ENCODE peak calls at places on chromosomes 13 and 19, in four cellular contexts. A is PC-3, R is BE2C, N is tibial artery. T is an unnamed sample. For H3K27me3 and H3K4me1, the result is how much of the 10 kb centered on the place peaks cover.

GRCh38 chr19:6181119-6181518 is 45.7 kb downstream of the ACSBG2 start:
- DNase-seq in R (no peak), N (no peak), A (no peak), T (no peak)

GRCh38 chr19:27774827-27775226 is 1438.1 kb downstream of the UQCRFS1 start:
- DNase-seq in A (peak), N (no peak), R (peak), T (peak)

GRCh38 chr13:113184568-113185440 is 23.7 kb downstream of the PCID2 start:
- DNase-seq in N (no peak), A (no peak), R (no peak), T (peak)

GRCh38 chr19:29615891-29616425 is 9.9 kb downstream of the POP4 start:
- DNase-seq in A (no peak), R (no peak), N (no peak), T (no peak)

GRCh38 chr13:78241278-78241919 is 322.8 kb upstream of the EDNRB start:
- DNase-seq in A (peak), R (peak), N (no peak), T (peak)

GRCh38 chr13:27476943-27477681 is 26.7 kb upstream of the MTIF3 start:
- DNase-seq in R (no peak), A (peak), N (no peak), T (no peak)

GRCh38 chr19:49567722-49568454 is 12.5 kb downstream of the NOSIP start:
- DNase-seq in N (no peak), R (no peak), A (peak), T (no peak)

GRCh38 chr19:40521276-40521675 is 54.5 kb downstream of the SPTBN4 start:
- DNase-seq in N (no peak), A (peak), R (peak), T (peak)

GRCh38 chr13:102277286-102277685 is 124.6 kb downstream of the FGF14 start:
- DNase-seq in A (no peak), N (no peak), R (peak), T (no peak)

GRCh38 chr19:35756373-35757230 is at the start of gene HSPB6:
- DNase-seq in A (no peak), N (peak), R (no peak), T (no peak)

GRCh38 chr19:42179501-42179817 is 38.0 kb downstream of the DEDD2 start:
- DNase-seq in R (no peak), A (no peak), N (no peak), T (no peak)

GRCh38 chr13:75135325-75135825 is 346.6 kb downstream of the TBC1D4 start:
- DNase-seq in R (no peak), A (peak), N (no peak), T (peak)

GRCh38 chr19:38228491-38229439 is 4.7 kb upstream of the DPF1 start:
- DNase-seq in A (no peak), R (peak), N (no peak), T (peak)

GRCh38 chr13:43159007-43159406 is 135.6 kb downstream of the DNAJC15 start:
- DNase-seq in A (no peak), N (no peak), R (no peak), T (peak)

GRCh38 chr13:20395061-20395916 is 130.4 kb downstream of the CRYL1 start:
- DNase-seq in R (no peak), N (no peak), A (peak), T (no peak)

GRCh38 chr13:23470706-23471610 is 37.5 kb upstream of the SACS start:
- DNase-seq in A (peak), N (no peak), R (no peak), T (peak)

GRCh38 chr13:106493569-106493968 is 41.9 kb downstream of the EFNB2 start:
- DNase-seq in R (no peak), N (peak), A (no peak), T (no peak)

GRCh38 chr13:100428966-100429365 is 159.6 kb downstream of the GGACT start:
- DNase-seq in A (no peak), N (no peak), R (no peak), T (no peak)

GRCh38 chr19:7868326-7868670 is 5.9 kb downstream of the PRR36 start:
- DNase-seq in N (no peak), R (no peak), A (peak), T (no peak)
- H3K27me3 ChIP-seq in N (under half), R (under half), A (under half), T (under half)

GRCh38 chr13:39452834-39453233 is 150.2 kb downstream of the LHFPL6 start:
- DNase-seq in N (no peak), R (no peak), A (no peak), T (no peak)

GRCh38 chr13:39451860-39452301 is 151.1 kb downstream of the LHFPL6 start:
- DNase-seq in N (peak), R (no peak), A (no peak), T (peak)

GRCh38 chr13:39450176-39450575 is 152.8 kb downstream of the LHFPL6 start:
- DNase-seq in N (no peak), R (no peak), A (no peak), T (no peak)

GRCh38 chr13:39452412-39452811 is 150.6 kb downstream of the LHFPL6 start:
- DNase-seq in R (no peak), A (no peak), N (no peak), T (peak)

GRCh38 chr13:39451301-39451700 is 151.7 kb downstream of the LHFPL6 start:
- DNase-seq in A (no peak), N (no peak), R (no peak), T (peak)
- H3K4me1 ChIP-seq in A (under half), N (under half), R (under half), T (under half)

GRCh38 chr19:17948967-17949930 is 16.4 kb downstream of the CCDC124 start:
- DNase-seq in A (no peak), N (no peak), R (peak), T (no peak)

GRCh38 chr19:17948474-17948966 is 15.7 kb downstream of the CCDC124 start:
- DNase-seq in A (no peak), N (no peak), R (no peak), T (no peak)

GRCh38 chr19:17951151-17952040 is 15.5 kb upstream of the KCNN1 start:
- DNase-seq in R (no peak), A (no peak), N (no peak), T (no peak)

GRCh38 chr19:17950310-17951150 is 16.4 kb upstream of the KCNN1 start:
- DNase-seq in N (no peak), R (peak), A (no peak), T (peak)

GRCh38 chr19:17949956-17950309 is 17.0 kb upstream of the KCNN1 start:
- DNase-seq in N (no peak), A (peak), R (no peak), T (peak)
- H3K27me3 ChIP-seq in N (under half), A (half or more), R (under half), T (half or more)

GRCh38 chr19:18660051-18660910 is 23.2 kb upstream of the CRTC1 start:
- DNase-seq in R (no peak), A (no peak), N (peak), T (no peak)

GRCh38 chr19:18657590-18658365 is 20.9 kb downstream of the KLHL26 start:
- DNase-seq in R (peak), A (no peak), N (peak), T (peak)

GRCh38 chr19:18659281-18660050 is 22.6 kb downstream of the KLHL26 start:
- DNase-seq in R (no peak), N (peak), A (no peak), T (peak)

GRCh38 chr19:18656337-18657086 is 19.7 kb downstream of the KLHL26 start:
- DNase-seq in A (no peak), R (no peak), N (no peak), T (no peak)

DNA sequence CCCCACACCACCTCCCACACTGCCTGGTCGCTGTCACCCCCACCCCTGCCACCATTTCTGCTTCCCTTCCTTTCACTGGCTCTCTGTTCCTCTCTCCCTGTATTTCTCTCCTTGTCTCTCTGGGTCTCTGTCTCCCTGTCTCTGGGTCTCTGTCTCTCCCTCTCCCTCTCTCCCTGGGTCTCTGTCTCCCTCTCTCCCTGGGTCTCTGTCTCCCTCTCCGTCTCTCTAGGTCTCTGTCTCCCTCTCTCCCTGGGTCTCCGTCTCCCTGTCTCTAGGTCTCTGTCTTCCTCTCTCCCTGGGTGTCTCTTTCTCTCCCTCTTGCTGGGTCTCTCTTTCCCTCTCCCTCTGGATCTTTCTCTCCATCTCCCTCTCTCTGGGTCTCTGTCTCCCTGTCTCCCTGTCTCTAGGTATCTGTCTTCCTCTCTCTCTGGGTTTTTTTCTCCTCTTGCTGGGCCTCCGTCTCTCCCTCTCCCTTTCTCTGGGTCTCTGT is 21.6 kb downstream of the KLHL26 start:
- DNase-seq in N (no peak), R (no peak), A (no peak), T (no peak)
- H3K4me1 ChIP-seq in N (under half), R (under half), A (under half), T (under half)